ENCODE peak calls at places on chromosome 4, in four cellular contexts. One of them, this sample, is unnamed.

GRCh38 chr4:31086771-31087330 is 366.7 kb downstream of the PCDH7 start:
- DNase-seq in HCT116: no peak
- DNase-seq in K562: no peak
- DNase-seq in HepG2: no peak
- DNase-seq in this sample: no peak

GRCh38 chr4:153988446-153988845 is 199.6 kb upstream of the SFRP2 start:
- DNase-seq in HCT116: no peak
- DNase-seq in K562: no peak
- DNase-seq in HepG2: no peak
- DNase-seq in this sample: no peak

GRCh38 chr4:27442146-27442545 is 581.5 kb downstream of the STIM2 start:
- DNase-seq in HCT116: no peak
- DNase-seq in K562: no peak
- DNase-seq in HepG2: no peak
- DNase-seq in this sample: no peak

GRCh38 chr4:8021796-8022195 is 82.1 kb upstream of the AFAP1 start:
- DNase-seq in HCT116: no peak
- DNase-seq in K562: no peak
- DNase-seq in HepG2: no peak
- DNase-seq in this sample: no peak

GRCh38 chr4:76607846-76608245 is 172.8 kb downstream of the SHROOM3 start:
- DNase-seq in HCT116: no peak
- DNase-seq in K562: no peak
- DNase-seq in HepG2: no peak
- DNase-seq in this sample: no peak

GRCh38 chr4:38980903-38981676 is 51.1 kb downstream of the TMEM156 start:
- DNase-seq in HCT116: no peak
- DNase-seq in K562: no peak
- DNase-seq in HepG2: peak
- DNase-seq in this sample: no peak

GRCh38 chr4:121070696-121071639 is 1.4 kb downstream of the NDNF start:
- DNase-seq in HCT116: no peak
- DNase-seq in K562: no peak
- DNase-seq in HepG2: no peak
- DNase-seq in this sample: no peak

GRCh38 chr4:87465739-87466366 is 43.5 kb downstream of the NUDT9 start:
- DNase-seq in HCT116: peak
- DNase-seq in K562: peak
- DNase-seq in HepG2: peak
- DNase-seq in this sample: no peak

GRCh38 chr4:54553001-54553400 is 104.8 kb upstream of the KIT start:
- DNase-seq in HCT116: no peak
- DNase-seq in K562: no peak
- DNase-seq in HepG2: no peak
- DNase-seq in this sample: no peak

GRCh38 chr4:20532871-20533870 is 167.1 kb upstream of the PACRGL start:
- DNase-seq in HCT116: no peak
- DNase-seq in K562: no peak
- DNase-seq in HepG2: no peak
- DNase-seq in this sample: no peak

GRCh38 chr4:151522790-151523332 is 113.9 kb downstream of the FHIP1A start:
- DNase-seq in HCT116: no peak
- DNase-seq in K562: no peak
- DNase-seq in HepG2: no peak
- DNase-seq in this sample: no peak

GRCh38 chr4:128220286-128221235 is 67.1 kb downstream of the PGRMC2 start:
- DNase-seq in HCT116: peak
- DNase-seq in K562: peak
- DNase-seq in HepG2: peak
- DNase-seq in this sample: no peak

GRCh38 chr4:25098964-25099843 is 61.0 kb downstream of the SEPSECS start:
- DNase-seq in HCT116: no peak
- DNase-seq in K562: peak
- DNase-seq in HepG2: no peak
- DNase-seq in this sample: no peak

GRCh38 chr4:76856183-76856969 is 41.6 kb downstream of the SOWAHB start:
- DNase-seq in HCT116: no peak
- DNase-seq in K562: no peak
- DNase-seq in HepG2: peak
- DNase-seq in this sample: no peak

GRCh38 chr4:37662861-37663390 is 23.2 kb downstream of the RELL1 start:
- DNase-seq in HCT116: no peak
- DNase-seq in K562: no peak
- DNase-seq in HepG2: peak
- DNase-seq in this sample: no peak

DNA sequence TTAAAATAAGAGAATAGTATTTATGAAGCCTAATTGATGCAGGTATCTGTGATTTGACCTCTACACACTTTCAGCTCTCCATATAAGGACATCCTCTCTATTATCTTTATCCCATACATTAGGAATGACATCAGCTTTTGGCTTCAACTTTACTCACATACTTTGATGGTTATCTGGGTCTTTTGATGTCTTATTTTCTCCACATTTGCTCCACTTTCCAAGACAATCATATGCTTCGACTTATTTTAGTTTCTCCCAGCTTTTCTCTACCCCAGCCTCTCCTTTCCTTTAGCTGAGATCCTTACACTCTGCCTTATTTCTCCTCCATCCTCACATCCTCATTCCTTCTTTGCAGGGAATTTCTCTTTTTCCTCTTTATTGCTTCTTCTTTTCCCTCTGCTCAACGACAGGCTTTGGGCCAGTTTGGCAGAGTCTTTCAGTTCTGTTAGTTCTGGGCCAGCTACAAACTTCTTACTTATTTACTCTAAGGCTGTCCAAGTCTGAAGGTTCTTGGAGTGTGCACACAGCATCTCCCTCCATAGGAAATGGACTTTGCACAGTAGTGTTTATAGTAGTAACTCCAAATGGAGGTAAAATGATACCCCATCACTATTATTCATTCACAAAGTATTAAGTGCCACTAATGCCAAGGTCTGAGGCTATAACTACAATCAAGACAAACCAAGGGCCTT is 50.5 kb downstream of the SLC4A4 start:
- DNase-seq in HCT116: no peak
- DNase-seq in K562: no peak
- DNase-seq in HepG2: no peak
- DNase-seq in this sample: no peak
- TF ChIP-seq TCF7L2 in HCT116: no peak
- TF ChIP-seq TCF7L2 in K562: no peak
- TF ChIP-seq TCF7L2 in HepG2: no peak
- TF ChIP-seq TCF7L2 in this sample: no peak

GRCh38 chr4:72525938-72526337 is 43.1 kb downstream of the ADAMTS3 start:
- DNase-seq in HCT116: no peak
- DNase-seq in K562: no peak
- DNase-seq in HepG2: no peak
- DNase-seq in this sample: no peak
- TF ChIP-seq TCF7L2 in HCT116: no peak
- TF ChIP-seq TCF7L2 in K562: no peak
- TF ChIP-seq TCF7L2 in HepG2: no peak
- TF ChIP-seq TCF7L2 in this sample: no peak

DNA sequence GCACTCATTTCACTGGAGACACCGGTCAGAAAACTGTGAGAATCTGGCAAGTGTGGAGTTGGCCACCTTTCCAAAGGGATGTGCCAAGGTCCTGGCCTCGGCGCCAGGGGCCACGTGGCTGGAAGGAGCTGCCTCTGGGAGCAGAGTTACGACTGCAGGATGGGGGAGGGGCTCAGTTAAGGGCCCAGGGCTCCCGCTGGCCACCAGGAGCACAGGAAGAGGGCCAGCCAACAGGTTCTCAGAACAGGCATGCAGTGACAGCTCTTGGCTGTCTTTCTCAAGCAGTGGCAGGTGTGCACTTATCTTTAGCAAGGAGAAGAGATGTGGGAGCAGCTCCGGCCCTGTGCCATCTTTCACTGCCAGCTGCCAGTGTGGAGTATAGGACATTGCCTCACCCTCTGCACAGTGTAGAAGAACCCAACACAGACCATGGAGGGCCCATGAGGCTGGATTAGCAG is 115.9 kb upstream of the RBPJ start:
- DNase-seq in HCT116: no peak
- DNase-seq in K562: no peak
- DNase-seq in HepG2: no peak
- DNase-seq in this sample: no peak
- TF ChIP-seq TCF7L2 in HCT116: no peak
- TF ChIP-seq TCF7L2 in K562: no peak
- TF ChIP-seq TCF7L2 in HepG2: no peak
- TF ChIP-seq TCF7L2 in this sample: no peak

GRCh38 chr4:140866492-140867005 is 110.4 kb upstream of the TBC1D9 start:
- DNase-seq in HCT116: no peak
- DNase-seq in K562: no peak
- DNase-seq in HepG2: no peak
- DNase-seq in this sample: no peak

GRCh38 chr4:140865253-140865652 is 109.1 kb upstream of the TBC1D9 start:
- DNase-seq in HCT116: no peak
- DNase-seq in K562: no peak
- DNase-seq in HepG2: no peak
- DNase-seq in this sample: no peak

GRCh38 chr4:140865830-140866229 is 109.6 kb upstream of the TBC1D9 start:
- DNase-seq in HCT116: no peak
- DNase-seq in K562: no peak
- DNase-seq in HepG2: no peak
- DNase-seq in this sample: no peak

GRCh38 chr4:140870427-140870826 is 114.2 kb upstream of the TBC1D9 start:
- DNase-seq in HCT116: no peak
- DNase-seq in K562: no peak
- DNase-seq in HepG2: no peak
- DNase-seq in this sample: no peak

GRCh38 chr4:140867338-140867737 is 111.2 kb upstream of the TBC1D9 start:
- DNase-seq in HCT116: no peak
- DNase-seq in K562: no peak
- DNase-seq in HepG2: no peak
- DNase-seq in this sample: no peak
- TF ChIP-seq TCF7L2 in HCT116: no peak
- TF ChIP-seq TCF7L2 in K562: no peak
- TF ChIP-seq TCF7L2 in HepG2: no peak
- TF ChIP-seq TCF7L2 in this sample: no peak

This sample was measured in Panc1.